ENCODE peak calls at places on chromosomes 3 and 15, in five cellular contexts. A, T, O, K and X are unnamed samples.

GRCh38 chr3:48856469-48856868 is 8.8 kb upstream of the PRKAR2A start:
- DNase-seq in T (no peak), K (no peak), A (no peak), O (no peak), X (no peak)

GRCh38 chr3:107861422-107861821 is 229.4 kb downstream of the CD47 start:
- DNase-seq in K (no peak), T (no peak), A (no peak), O (no peak), X (no peak)

GRCh38 chr3:181901626-181902025 is 189.9 kb downstream of the SOX2 start:
- DNase-seq in T (no peak), O (no peak), A (no peak), K (peak), X (no peak)

GRCh38 chr15:66390670-66391069 is 4.0 kb downstream of the MAP2K1 start:
- DNase-seq in K (no peak), O (no peak), T (no peak), A (no peak), X (peak)

GRCh38 chr3:70990190-70990589 is 593.3 kb downstream of the FOXP1 start:
- DNase-seq in A (no peak), T (no peak), O (peak), K (no peak), X (no peak)

GRCh38 chr3:150070271-150070670 is 99.6 kb upstream of the PFN2 start:
- DNase-seq in K (no peak), A (no peak), T (no peak), O (no peak), X (no peak)

GRCh38 chr15:83092309-83092976 is 15.0 kb upstream of the TM6SF1 start:
- DNase-seq in K (no peak), O (no peak), A (peak), T (no peak), X (peak)

GRCh38 chr3:37521403-37521802 is 340.3 kb upstream of the CTDSPL start:
- DNase-seq in O (peak), K (no peak), T (no peak), A (no peak), X (no peak)

GRCh38 chr3:95334461-95334860 is 1271.6 kb downstream of the NSUN3 start:
- DNase-seq in A (no peak), K (no peak), T (no peak), O (no peak), X (no peak)

GRCh38 chr3:84092907-84093306 is 865.9 kb upstream of the CADM2 start:
- DNase-seq in O (no peak), A (no peak), K (no peak), T (no peak), X (no peak)
- TF ChIP-seq CTCF in O (no peak), A (no peak), K (no peak), T (no peak), X (no peak)

GRCh38 chr15:75037685-75038084 is 14.3 kb downstream of the PPCDC start:
- DNase-seq in T (no peak), A (no peak), O (no peak), K (no peak), X (peak)
- H3K4me3 ChIP-seq in T (no peak), A (no peak), O (no peak), K (no peak), X (no peak)

DNA sequence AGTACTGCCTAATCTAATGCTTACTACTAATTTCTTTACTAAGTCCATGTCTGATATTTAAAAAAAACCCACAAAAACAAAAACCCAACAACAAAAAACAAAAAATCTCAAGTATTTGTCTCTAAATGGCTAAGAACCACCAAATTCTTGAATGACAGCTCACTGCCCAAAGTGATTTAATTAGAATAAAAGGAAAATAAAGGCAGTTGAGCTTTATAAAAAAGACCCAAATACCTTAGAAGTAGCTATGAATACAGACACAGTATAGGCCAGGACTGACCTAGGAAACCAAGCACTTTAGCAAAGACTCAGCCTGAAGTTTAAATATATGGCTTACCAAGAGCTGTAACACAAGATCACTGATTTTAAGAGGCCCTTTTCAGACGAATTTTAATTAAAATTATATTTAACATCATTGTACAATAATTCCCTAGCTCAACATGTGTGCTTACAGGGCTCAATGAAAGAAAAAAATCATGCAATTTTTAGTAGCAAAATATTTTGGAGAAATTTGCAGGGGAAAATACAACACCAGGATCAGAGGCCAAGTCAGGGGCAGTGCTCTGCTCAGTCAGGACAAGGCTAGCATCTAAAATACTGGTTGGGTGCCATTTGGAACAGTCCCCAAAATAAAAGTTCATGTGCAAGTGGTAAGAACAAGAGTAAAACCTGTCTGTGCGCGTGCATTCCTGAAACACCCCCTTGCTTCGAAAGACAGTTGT is 24.8 kb downstream of the UQCC5 start:
- DNase-seq in T (no peak), O (peak), K (no peak), A (no peak), X (no peak)
- TF ChIP-seq CTCF in T (no peak), O (no peak), K (no peak), A (no peak), X (no peak)

DNA sequence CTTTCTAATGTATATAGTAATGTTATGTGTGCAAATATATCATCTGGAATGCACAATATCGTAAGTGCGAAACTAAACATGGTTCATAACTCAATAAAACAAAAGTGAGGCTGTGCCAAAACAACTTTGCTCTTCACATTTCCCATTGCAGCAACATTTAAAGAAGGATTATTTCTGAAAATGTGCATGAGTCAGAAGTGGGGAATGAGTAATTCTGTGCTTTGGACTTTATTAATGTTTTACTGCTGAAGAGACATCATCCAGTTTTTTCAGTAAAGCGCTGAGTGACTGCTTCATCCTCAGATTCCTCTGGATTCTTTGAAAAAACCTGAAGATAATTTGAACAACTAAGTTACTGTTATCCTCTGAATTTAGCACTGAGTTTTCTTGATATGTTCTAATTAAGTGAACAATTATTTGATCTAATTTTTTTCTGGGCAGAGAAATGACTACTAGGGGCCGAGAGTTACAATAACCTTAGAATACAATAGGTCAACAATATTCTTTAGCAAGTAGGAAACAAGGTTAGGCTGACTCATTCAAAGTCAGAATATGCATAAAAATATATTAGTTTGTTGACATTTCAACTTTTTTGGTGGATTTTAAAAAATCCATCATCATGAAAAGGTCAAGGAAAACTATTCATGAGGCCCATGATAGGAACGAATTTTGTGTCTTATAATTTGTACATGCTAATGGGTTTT is 20.0 kb upstream of the PLCL2 start:
- DNase-seq in A (no peak), O (peak), K (no peak), T (no peak), X (peak)
- H3K4me3 ChIP-seq in A (no peak), O (no peak), K (no peak), T (no peak), X (no peak)

GRCh38 chr3:186425788-186426730 is 64.0 kb upstream of the DGKG start:
- DNase-seq in O (peak), A (peak), K (peak), T (no peak), X (peak)
- TF ChIP-seq CTCF in O (peak), A (peak), K (peak), T (no peak), X (peak)

DNA sequence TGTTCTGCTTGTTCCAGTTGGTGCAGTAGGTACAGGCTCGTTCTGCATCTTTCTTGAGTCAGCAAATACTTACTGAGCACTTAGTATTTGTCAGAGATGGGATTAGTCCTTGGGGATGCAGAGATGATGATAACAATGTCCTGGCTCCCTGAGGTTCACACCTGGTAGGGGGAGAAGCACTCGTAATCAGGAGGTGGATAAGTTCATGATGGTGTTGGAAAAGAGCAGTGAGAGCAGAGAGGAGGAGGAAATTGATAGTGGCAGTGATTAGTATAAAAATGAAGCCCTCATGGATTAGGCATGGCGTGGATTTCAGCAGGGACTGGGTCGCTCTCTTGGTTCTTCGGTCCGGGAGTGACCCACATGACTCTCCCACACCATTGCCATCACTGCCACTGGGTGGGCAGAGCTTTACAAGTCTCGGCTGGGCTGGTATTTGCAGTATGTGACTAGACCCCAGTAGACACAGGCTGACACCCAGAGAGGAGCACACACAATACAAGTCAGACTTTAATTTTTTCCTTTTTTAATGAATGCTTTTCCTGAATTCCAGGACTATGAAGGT is 1.4 kb downstream of the SV2B start:
- DNase-seq in T (no peak), K (no peak), A (no peak), O (no peak), X (no peak)
- H3K4me3 ChIP-seq in T (no peak), K (no peak), A (no peak), O (no peak), X (no peak)

GRCh38 chr15:75359537-75360250 is 8.7 kb downstream of the MAN2C1 start:
- DNase-seq in O (no peak), A (no peak), K (no peak), T (peak), X (no peak)
- TF ChIP-seq CTCF in O (no peak), A (no peak), K (no peak), T (no peak), X (no peak)

DNA sequence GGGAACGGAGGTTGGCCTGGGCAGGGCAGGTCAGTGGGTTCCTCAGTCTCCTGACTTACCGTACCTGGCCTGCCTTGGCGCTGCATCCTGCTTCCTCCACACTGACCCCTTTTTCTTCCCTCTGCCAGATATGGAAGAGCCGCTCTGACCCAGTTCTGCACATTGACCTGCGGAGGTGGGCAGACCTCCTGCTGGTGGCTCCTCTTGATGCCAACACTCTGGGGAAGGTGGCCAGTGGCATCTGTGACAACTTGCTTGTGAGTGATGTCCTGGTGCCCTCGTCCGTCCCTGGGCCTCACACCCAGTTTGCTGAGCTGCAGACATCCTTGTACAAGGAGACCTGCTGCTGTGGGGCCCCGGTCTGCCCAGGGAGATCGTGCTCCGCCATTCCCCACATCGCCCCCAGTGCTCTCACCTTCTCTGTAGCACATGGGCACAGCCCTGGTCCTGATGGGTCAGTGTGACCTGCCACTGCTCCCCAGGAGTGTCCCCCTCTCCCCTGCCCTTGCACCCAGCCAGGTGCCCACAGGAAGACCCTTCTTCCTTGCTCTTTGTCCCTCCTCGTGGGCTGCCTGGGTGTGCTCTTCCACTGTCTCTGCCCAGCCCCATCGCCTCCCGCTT is 21.0 kb downstream of the PPCDC start:
- DNase-seq in T (no peak), A (no peak), K (no peak), O (no peak), X (no peak)
- H3K4me3 ChIP-seq in T (no peak), A (peak), K (no peak), O (peak), X (peak)

GRCh38 chr15:94177112-94177511 is 54.2 kb upstream of the MCTP2 start:
- DNase-seq in O (no peak), K (no peak), T (no peak), A (peak), X (peak)

GRCh38 chr15:94175420-94175819 is 55.9 kb upstream of the MCTP2 start:
- DNase-seq in A (no peak), K (no peak), T (no peak), O (no peak), X (no peak)

DNA sequence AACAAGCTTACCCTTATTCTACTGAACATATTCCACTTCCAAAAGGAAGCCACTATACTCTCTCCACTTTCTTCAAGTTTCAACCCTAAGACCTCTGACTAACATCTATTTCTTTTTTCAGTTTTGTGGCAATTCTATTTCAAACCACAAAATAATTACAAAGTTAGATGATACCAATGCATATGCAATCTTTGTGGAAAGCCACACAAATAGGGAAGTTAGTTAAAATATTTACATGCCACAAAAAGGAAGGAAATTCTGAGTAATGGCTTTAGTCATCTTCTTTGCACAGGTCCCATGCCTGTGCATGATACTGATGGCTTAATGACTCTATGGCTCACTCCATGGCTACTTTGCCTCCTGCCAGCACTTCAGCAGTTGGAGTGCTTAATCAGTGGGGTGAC is 57.0 kb upstream of the MCTP2 start:
- DNase-seq in A (peak), O (peak), T (no peak), K (peak), X (peak)
- TF ChIP-seq CTCF in A (no peak), O (no peak), T (no peak), K (no peak), X (no peak)

GRCh38 chr3:170738756-170739155 is 131.2 kb downstream of the RPL22L1 start:
- DNase-seq in O (no peak), T (no peak), A (no peak), K (no peak), X (no peak)

GRCh38 chr3:170739410-170739809 is 130.6 kb downstream of the RPL22L1 start:
- DNase-seq in O (no peak), A (no peak), K (no peak), T (no peak), X (no peak)

GRCh38 chr3:170740285-170740684 is 129.7 kb downstream of the RPL22L1 start:
- DNase-seq in O (no peak), T (no peak), K (no peak), A (no peak), X (no peak)

GRCh38 chr3:170740726-170741591 is 129.0 kb downstream of the RPL22L1 start:
- DNase-seq in A (no peak), O (peak), K (peak), T (peak), X (peak)

DNA sequence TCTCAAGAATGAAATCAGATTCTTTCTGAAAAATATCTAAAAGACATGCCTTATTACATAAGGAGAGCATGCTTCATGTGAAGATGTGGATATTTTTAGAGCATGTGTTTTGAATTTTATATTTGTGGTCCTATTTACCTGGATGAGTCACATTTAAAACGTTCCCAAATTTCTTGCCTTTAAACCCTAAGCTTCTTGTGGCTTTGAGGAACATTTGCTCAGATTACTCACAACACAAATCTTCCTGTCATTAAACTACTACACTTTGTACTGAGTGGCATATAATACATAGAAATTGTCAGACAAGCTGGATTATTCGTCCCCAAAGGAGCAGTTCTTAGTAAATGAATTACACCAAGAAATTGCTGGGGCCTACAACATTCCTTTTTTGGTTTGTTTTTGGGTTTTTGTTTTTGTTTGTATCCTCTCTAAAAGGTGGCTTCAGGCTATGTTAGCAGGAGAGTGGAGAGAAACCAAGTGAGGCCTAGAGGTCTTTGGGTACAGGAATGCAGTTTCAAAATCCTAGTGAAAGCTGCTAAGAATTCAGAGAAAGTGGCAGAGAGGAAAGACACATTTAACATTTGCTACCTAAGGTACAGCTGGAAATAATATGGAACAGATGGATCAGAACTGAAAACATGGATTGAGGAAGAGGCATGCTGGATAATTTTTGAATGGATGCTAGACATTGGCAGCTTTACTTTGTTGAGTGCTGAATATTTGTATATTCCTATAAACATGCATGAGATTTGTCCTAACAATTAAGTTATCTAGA is 128.1 kb downstream of the RPL22L1 start:
- DNase-seq in T (no peak), K (no peak), O (peak), A (no peak), X (no peak)
- H3K4me3 ChIP-seq in T (no peak), K (no peak), O (no peak), A (no peak), X (no peak)